ENCODE peak calls at places on chromosome 22, in four cellular contexts. C is HepG2, Q is GM12878, R is K562. M is an unnamed sample.

GRCh38 chr22:50498322-50498861 is 9.1 kb downstream of the LMF2 start:
- DNase-seq in C (peak; percentile 80), R (peak; percentile 89), Q (no peak), M (peak; percentile 77)

GRCh38 chr22:45832959-45833580 is 143.9 kb downstream of the WNT7B start:
- DNase-seq in Q (no peak), C (no peak), R (no peak), M (no peak)

GRCh38 chr22:45966320-45966891 is 10.6 kb downstream of the WNT7B start:
- DNase-seq in C (no peak), R (no peak), Q (no peak), M (no peak)

GRCh38 chr22:48781868-48782267 is 1045.8 kb downstream of the BRD1 start:
- DNase-seq in Q (no peak), R (no peak), C (no peak), M (no peak)

GRCh38 chr22:38455530-38456271 is 702 bp upstream of the KCNJ4 start:
- DNase-seq in R (peak; percentile 58), Q (no peak), C (no peak), M (peak; percentile 92)

GRCh38 chr22:42862045-42862734 is 5.1 kb upstream of the ARFGAP3 start:
- DNase-seq in R (no peak), Q (no peak), C (peak; percentile 62), M (no peak)

GRCh38 chr22:50701076-50701419 is 28.4 kb downstream of the SHANK3 start:
- DNase-seq in R (no peak), Q (no peak), C (peak; percentile 18), M (no peak)

GRCh38 chr22:43230983-43231723 is 44.2 kb upstream of the TTLL12 start:
- DNase-seq in R (peak; percentile 71), Q (no peak), C (peak; percentile 48), M (peak; percentile 87)

GRCh38 chr22:21455334-21456089 is 11.7 kb upstream of the TMEM191C start:
- DNase-seq in C (no peak), Q (no peak), R (no peak), M (no peak)
- TF ChIP-seq TARDBP in C (no peak), Q (no peak), R (no peak), M (no peak)

DNA sequence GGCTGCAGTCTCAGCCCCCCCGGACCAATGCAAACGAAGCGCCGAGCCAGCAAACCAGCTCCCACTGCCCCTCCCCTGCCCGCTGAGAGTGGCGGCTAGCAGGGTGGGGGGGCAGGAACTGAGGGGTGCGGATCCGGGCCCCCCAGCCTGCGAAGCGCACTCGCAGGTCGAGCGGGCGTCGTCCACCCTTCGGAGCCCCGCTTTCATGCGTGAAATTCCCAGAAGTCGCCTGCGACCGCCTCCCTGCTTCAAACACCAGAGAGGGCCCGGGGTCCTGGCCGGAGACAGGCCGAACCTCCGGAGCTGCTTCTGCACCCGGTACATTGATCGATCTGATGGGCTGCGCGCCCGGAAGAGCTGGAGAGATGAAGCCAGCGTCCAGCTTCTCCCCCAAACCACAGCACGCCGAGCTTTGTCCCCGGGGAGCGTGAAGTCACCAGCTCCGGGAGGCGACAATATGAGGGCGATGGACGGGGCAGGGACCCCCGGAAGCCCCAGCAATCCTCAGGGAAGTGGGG is 646 bp upstream of the PATZ1 start:
- DNase-seq in Q (no peak), C (peak; percentile 68), R (peak; percentile 12), M (peak; percentile 58)
- TF ChIP-seq TARDBP in Q (no peak), C (peak; percentile 22), R (no peak), M (no peak)

DNA sequence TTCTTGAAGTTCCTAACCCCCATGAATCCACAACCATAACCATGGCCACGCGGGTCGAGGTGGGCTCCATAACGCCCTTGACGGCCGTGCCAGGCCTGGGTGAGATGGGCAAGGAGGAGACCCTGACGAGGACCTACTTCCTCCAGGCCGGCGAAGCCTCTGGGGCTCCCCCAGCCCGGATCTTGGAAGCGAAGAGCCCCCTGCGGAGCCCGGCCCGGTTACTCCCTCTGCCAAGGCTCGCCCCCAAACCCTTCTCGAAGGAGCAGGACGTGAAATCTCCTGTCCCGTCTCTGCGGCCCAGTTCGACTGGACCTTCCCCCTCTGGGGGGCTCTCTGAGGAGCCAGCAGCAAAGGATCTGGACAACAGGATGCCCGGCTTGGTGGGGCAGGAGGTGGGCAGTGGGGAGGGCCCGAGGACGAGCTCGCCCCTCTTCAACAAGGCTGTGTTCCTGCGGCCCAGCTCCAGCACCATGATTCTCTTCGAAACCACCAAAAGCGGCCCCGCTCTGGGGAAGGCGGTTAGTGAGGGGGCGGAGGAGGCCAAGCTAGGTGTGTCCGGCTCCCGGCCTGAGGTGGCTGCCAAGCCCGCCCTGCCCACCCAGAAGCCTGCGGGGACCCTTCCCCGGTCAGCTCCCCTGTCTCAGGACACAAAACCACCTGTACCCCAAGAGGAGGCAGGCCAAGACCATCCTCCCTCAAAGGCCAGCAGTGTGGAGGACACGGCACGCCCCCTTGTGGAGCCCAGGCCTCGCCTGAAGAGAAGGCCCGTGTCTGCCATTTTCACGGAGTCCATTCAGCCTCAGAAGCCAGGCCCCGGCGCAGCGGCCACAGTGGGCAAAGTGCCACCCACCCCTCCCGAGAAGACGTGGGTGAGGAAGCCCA is 75.7 kb downstream of the KIAA1671 start:
- DNase-seq in Q (no peak), C (no peak), R (peak; percentile 45), M (peak; percentile 42)
- TF ChIP-seq TARDBP in Q (no peak), C (no peak), R (no peak), M (no peak)

DNA sequence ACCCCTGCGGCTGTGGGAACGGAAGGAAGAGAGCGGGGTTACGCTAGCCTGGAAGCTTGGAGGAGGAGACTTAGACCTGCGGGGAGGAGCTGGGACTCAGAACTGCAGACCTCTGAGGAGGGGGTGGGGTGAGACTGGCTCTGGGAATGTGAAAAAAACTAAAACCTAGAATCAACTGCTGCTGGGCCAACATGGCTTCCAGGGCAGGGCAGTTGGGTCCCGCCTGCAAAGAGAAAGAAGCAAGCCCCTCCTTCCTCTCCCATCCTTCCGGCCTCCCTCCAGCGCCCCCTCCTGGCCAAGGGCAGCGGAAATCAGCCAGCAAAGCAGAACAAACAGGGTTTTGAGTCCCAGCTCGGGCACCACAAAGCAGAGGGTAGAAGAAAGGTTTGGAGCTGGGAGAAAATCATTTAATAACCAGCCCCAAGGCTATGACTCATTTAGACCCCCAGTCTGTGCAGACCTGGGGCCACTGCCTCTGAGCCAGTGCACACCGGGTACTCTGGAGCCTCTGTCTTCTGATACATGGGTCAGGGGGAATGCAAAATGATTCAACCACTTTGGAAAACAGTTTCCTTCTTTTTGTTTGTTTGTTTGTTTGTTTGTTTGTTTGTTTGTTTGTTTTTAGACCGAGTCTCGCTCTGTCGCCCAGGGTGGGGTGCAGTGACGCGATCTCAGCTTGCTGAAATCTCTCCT is 7.3 kb upstream of the NCF4 start:
- DNase-seq in R (peak; percentile 65), Q (no peak), C (peak; percentile 25), M (peak; percentile 83)
- TF ChIP-seq TARDBP in R (no peak), Q (no peak), C (no peak), M (no peak)

GRCh38 chr22:23801886-23802377 is 15.2 kb downstream of the SMARCB1 start:
- DNase-seq in Q (no peak), R (no peak), C (no peak), M (no peak)
- TF ChIP-seq TARDBP in Q (no peak), R (no peak), C (no peak), M (no peak)

GRCh38 chr22:36580371-36580770 is 51.4 kb upstream of the EIF3D start:
- DNase-seq in C (no peak), Q (no peak), R (no peak), M (no peak)

GRCh38 chr22:36573815-36574350 is 44.9 kb upstream of the EIF3D start:
- DNase-seq in R (no peak), Q (no peak), C (no peak), M (no peak)

GRCh38 chr22:36579441-36579840 is 50.5 kb upstream of the EIF3D start:
- DNase-seq in Q (no peak), R (no peak), C (no peak), M (no peak)

GRCh38 chr22:36578619-36579018 is 49.7 kb upstream of the EIF3D start:
- DNase-seq in Q (no peak), C (no peak), R (no peak), M (no peak)

DNA sequence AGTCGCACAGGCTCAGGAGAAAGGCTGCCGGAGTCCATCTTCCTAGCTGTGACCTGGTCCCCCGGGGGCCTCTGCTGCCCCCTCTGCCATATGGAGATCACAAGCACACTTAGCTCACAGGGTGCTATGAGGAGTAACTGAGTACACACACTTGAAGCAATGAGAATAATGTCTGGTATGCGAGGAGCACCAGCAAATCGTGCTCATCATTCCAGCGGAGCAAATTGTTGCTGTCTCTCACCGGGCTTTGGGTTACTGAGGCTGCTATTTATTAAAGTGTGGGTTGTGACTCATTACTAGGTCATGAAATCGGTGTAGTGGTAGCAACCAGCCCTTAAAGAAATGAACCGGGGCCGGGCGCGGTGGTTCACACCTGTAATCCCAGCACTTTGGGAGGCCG is 48.1 kb upstream of the EIF3D start:
- DNase-seq in Q (no peak), C (peak; percentile 3), R (no peak), M (no peak)
- TF ChIP-seq TARDBP in Q (no peak), C (no peak), R (no peak), M (no peak)

GRCh38 chr22:44387486-44387885 is 74.7 kb upstream of the SHISAL1 start:
- DNase-seq in R (no peak), Q (no peak), C (no peak), M (no peak)
- TF ChIP-seq TARDBP in R (no peak), Q (no peak), C (no peak), M (no peak)

M was measured in HEK293T.